ENCODE peak calls at places on chromosome 18, in six cellular contexts. A, E, S, X, T and Q are unnamed samples.

GRCh38 chr18:37385846-37386435 is 179.7 kb downstream of the CELF4 start:
- DNase-seq in A (no peak), E (peak), S (peak), X (no peak), T (no peak), Q (peak)

GRCh38 chr18:28204154-28204553 is 27.2 kb upstream of the CDH2 start:
- DNase-seq in A (no peak), E (no peak), S (peak), X (peak), T (no peak), Q (no peak)

GRCh38 chr18:21598726-21599584 is 1.5 kb downstream of the ESCO1 start:
- DNase-seq in A (peak), E (no peak), S (peak), X (peak), T (no peak), Q (no peak)

GRCh38 chr18:46536215-46536874 is 120.7 kb downstream of the LOXHD1 start:
- DNase-seq in A (no peak), E (no peak), S (peak), X (no peak), T (no peak), Q (no peak)

GRCh38 chr18:23662309-23663263 is at the start of gene ANKRD29:
- DNase-seq in A (peak), E (peak), S (peak), X (no peak), T (peak), Q (peak)

GRCh38 chr18:12532661-12533060 is 124.9 kb downstream of the PRELID3A start:
- DNase-seq in A (no peak), E (no peak), S (no peak), X (no peak), T (no peak), Q (no peak)

GRCh38 chr18:10261315-10262276 is 192.8 kb upstream of the APCDD1 start:
- DNase-seq in A (no peak), E (no peak), S (no peak), X (no peak), T (no peak), Q (no peak)

GRCh38 chr18:12637393-12637792 is 20.5 kb downstream of the SPIRE1 start:
- DNase-seq in A (no peak), E (no peak), S (no peak), X (no peak), T (no peak), Q (no peak)

GRCh38 chr18:79479114-79479760 is 83.5 kb downstream of the NFATC1 start:
- DNase-seq in A (no peak), E (no peak), S (no peak), X (no peak), T (no peak), Q (no peak)

GRCh38 chr18:5510109-5510846 is 33.5 kb downstream of the EPB41L3 start:
- DNase-seq in A (no peak), E (no peak), S (no peak), X (peak), T (no peak), Q (no peak)

GRCh38 chr18:30376515-30376914 is 666.0 kb downstream of the DSC3 start:
- DNase-seq in A (no peak), E (no peak), S (peak), X (no peak), T (no peak), Q (no peak)

GRCh38 chr18:79903071-79903635 is 48.3 kb downstream of the SLC66A2 start:
- DNase-seq in A (peak), E (no peak), S (no peak), X (no peak), T (peak), Q (no peak)

GRCh38 chr18:37019157-37019571 is 190.2 kb downstream of the KIAA1328 start:
- DNase-seq in A (no peak), E (no peak), S (peak), X (peak), T (no peak), Q (no peak)

GRCh38 chr18:2293109-2293839 is 278.0 kb downstream of the METTL4 start:
- DNase-seq in A (no peak), E (peak), S (no peak), X (no peak), T (no peak), Q (no peak)

GRCh38 chr18:62953663-62954062 is 238.3 kb downstream of the PHLPP1 start:
- DNase-seq in A (no peak), E (no peak), S (no peak), X (no peak), T (no peak), Q (no peak)
- TF ChIP-seq CTCF in A (no peak), E (no peak), S (no peak), X (no peak), T (no peak), Q (no peak)

GRCh38 chr18:62829936-62830335 is 114.6 kb downstream of the PHLPP1 start:
- DNase-seq in A (no peak), E (no peak), S (no peak), X (no peak), T (no peak), Q (no peak)
- TF ChIP-seq CTCF in A (no peak), E (no peak), S (no peak), X (no peak), T (no peak), Q (no peak)

GRCh38 chr18:44742741-44743311 is 62.1 kb downstream of the SETBP1 start:
- DNase-seq in A (no peak), E (no peak), S (no peak), X (peak), T (no peak), Q (no peak)

GRCh38 chr18:44742126-44742525 is 61.4 kb downstream of the SETBP1 start:
- DNase-seq in A (no peak), E (no peak), S (no peak), X (no peak), T (no peak), Q (no peak)

GRCh38 chr18:44743626-44744025 is 62.9 kb downstream of the SETBP1 start:
- DNase-seq in A (no peak), E (no peak), S (no peak), X (no peak), T (no peak), Q (no peak)

GRCh38 chr18:44747157-44747556 is 66.5 kb downstream of the SETBP1 start:
- DNase-seq in A (no peak), E (no peak), S (no peak), X (no peak), T (no peak), Q (no peak)

GRCh38 chr18:44744206-44745180 is 63.8 kb downstream of the SETBP1 start:
- DNase-seq in A (no peak), E (no peak), S (no peak), X (no peak), T (no peak), Q (no peak)
- TF ChIP-seq CTCF in A (no peak), E (no peak), S (no peak), X (no peak), T (no peak), Q (no peak)

GRCh38 chr18:52287151-52287550 is 52.8 kb upstream of the DCC start:
- DNase-seq in A (no peak), E (no peak), S (no peak), X (peak), T (no peak), Q (no peak)

GRCh38 chr18:52286675-52287074 is 53.3 kb upstream of the DCC start:
- DNase-seq in A (no peak), E (no peak), S (no peak), X (no peak), T (no peak), Q (no peak)

GRCh38 chr18:52283927-52284326 is 56.1 kb upstream of the DCC start:
- DNase-seq in A (no peak), E (no peak), S (no peak), X (no peak), T (no peak), Q (no peak)

GRCh38 chr18:52288403-52289004 is 51.5 kb upstream of the DCC start:
- DNase-seq in A (peak), E (peak), S (peak), X (no peak), T (no peak), Q (peak)
- TF ChIP-seq CTCF in A (peak), E (peak), S (peak), X (peak), T (peak), Q (peak)

GRCh38 chr18:8629602-8630001 is 20.4 kb downstream of the RAB12 start:
- DNase-seq in A (no peak), E (no peak), S (no peak), X (no peak), T (no peak), Q (no peak)

GRCh38 chr18:8627540-8627939 is 18.3 kb downstream of the RAB12 start:
- DNase-seq in A (no peak), E (no peak), S (no peak), X (no peak), T (no peak), Q (no peak)

GRCh38 chr18:8625693-8626092 is 16.5 kb downstream of the RAB12 start:
- DNase-seq in A (no peak), E (no peak), S (no peak), X (no peak), T (no peak), Q (no peak)

GRCh38 chr18:8626414-8627106 is 17.3 kb downstream of the RAB12 start:
- DNase-seq in A (no peak), E (no peak), S (no peak), X (no peak), T (no peak), Q (no peak)

DNA sequence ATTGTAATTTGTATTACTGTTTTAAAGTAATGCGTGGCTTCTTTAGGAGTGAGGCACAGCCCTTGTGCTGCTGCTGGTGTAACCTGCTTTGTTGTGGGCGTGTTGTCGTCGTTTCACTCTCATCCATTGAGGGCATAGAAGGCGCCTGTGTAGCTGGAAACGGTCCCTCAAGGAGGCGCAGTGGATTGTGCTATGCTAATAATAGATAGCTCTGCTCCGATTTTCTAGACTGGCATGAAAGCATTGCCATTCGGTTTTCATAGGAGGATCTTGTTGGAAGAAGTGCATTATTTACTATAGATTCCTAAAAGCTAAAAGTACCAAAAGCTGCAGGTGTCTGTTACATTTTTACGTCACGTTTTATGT is 17.9 kb downstream of the RAB12 start:
- DNase-seq in A (no peak), E (no peak), S (no peak), X (no peak), T (no peak), Q (no peak)
- TF ChIP-seq CTCF in A (no peak), E (no peak), S (no peak), X (no peak), T (no peak), Q (no peak)

GRCh38 chr18:48643262-48643661 is 104.4 kb downstream of the CTIF start:
- DNase-seq in A (no peak), E (no peak), S (no peak), X (no peak), T (no peak), Q (no peak)

GRCh38 chr18:48644029-48644428 is 105.2 kb downstream of the CTIF start:
- DNase-seq in A (no peak), E (no peak), S (no peak), X (no peak), T (no peak), Q (no peak)

GRCh38 chr18:48645427-48646002 is 106.7 kb downstream of the CTIF start:
- DNase-seq in A (no peak), E (no peak), S (no peak), X (no peak), T (no peak), Q (no peak)

GRCh38 chr18:48649231-48649630 is 110.4 kb downstream of the CTIF start:
- DNase-seq in A (no peak), E (no peak), S (no peak), X (no peak), T (no peak), Q (no peak)
- TF ChIP-seq CTCF in A (no peak), E (no peak), S (no peak), X (no peak), T (no peak), Q (no peak)

DNA sequence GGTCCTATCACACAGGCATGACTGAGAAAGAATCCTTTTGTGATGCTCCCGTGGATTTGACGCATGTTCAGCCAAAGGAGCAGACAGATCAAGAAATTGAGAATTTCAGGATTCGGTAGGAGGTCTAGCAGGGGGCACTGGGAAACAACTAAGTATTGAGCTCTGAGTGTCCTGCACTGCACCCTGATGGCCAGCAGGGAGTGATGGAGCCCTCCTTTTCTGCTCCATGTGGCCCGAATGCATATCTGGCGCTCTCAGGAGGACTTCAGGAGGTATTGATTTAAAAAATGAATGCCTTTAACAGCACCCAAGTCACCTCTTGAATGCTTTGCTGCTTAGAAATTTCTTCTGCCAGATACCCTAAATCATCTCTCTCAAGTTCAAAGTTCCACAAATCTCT is 58.0 kb downstream of the ZNF519 start:
- DNase-seq in A (no peak), E (no peak), S (no peak), X (no peak), T (no peak), Q (no peak)
- TF ChIP-seq CTCF in A (no peak), E (no peak), S (peak), X (peak), T (no peak), Q (no peak)